ENCODE peak calls at places on chromosomes 4 and X, in four cellular contexts. N is H7, R is neural progenitor cell, L is AG08396. J is an unnamed sample.

GRCh38 chrX:47751670-47752069 is 85.0 kb upstream of the ZNF81 start:
- DNase-seq in N (peak), R (peak), L (no peak), J (no peak)

GRCh38 chrX:10041383-10041782 is 74.2 kb downstream of the CLDN34 start:
- DNase-seq in N (peak), R (no peak), L (peak), J (no peak)

GRCh38 chr4:15757084-15757483 is 21.0 kb upstream of the CD38 start:
- DNase-seq in N (no peak), R (no peak), L (no peak), J (no peak)

GRCh38 chr4:118353452-118353851 is 649 bp upstream of the PRSS12 start:
- DNase-seq in N (peak), R (peak), L (no peak), J (no peak)

GRCh38 chr4:8198906-8199593 is at the start of gene SH3TC1:
- DNase-seq in N (peak), R (peak), L (peak), J (peak)

GRCh38 chr4:68373513-68373912 is 23.6 kb upstream of the YTHDC1 start:
- DNase-seq in N (peak), R (peak), L (peak), J (peak)

GRCh38 chrX:8841911-8842310 is 40.7 kb upstream of the FAM9A start:
- DNase-seq in N (no peak), R (no peak), L (no peak), J (no peak)

GRCh38 chrX:134891652-134892051 is 99.1 kb upstream of the SMIM10 start:
- DNase-seq in N (no peak), R (no peak), L (no peak), J (no peak)

GRCh38 chrX:12292996-12293765 is 154.9 kb downstream of the FRMPD4 start:
- DNase-seq in N (no peak), R (no peak), L (peak), J (no peak)